ENCODE peak calls at places on chromosomes 4 and X, in seven cellular contexts. G is neural progenitor cell, F is mammary epithelial cell, X is HepG2, W is SK-N-MC, S is GM23248, Y is MM.1S. I is an unnamed sample.

GRCh38 chr4:176385601-176386000 is 65.8 kb downstream of the SPCS3 start:
- DNase-seq in G (no peak), F (no peak), X (no peak), W (no peak), S (no peak), Y (no peak), I (no peak)

GRCh38 chrX:148582353-148582752 is 81.9 kb downstream of the AFF2 start:
- DNase-seq in G (no peak), F (no peak), X (no peak), W (no peak), S (no peak), Y (no peak), I (no peak)

GRCh38 chr4:159981457-159981856 is 878.6 kb downstream of the RAPGEF2 start:
- DNase-seq in G (no peak), F (no peak), X (no peak), W (no peak), S (no peak), Y (no peak), I (no peak)

GRCh38 chrX:7270018-7270417 is 122.1 kb upstream of the PUDP start:
- DNase-seq in G (no peak), F (no peak), X (no peak), W (no peak), S (peak; percentile 58), Y (no peak), I (no peak)

GRCh38 chr4:52659016-52659721 is at the start of gene USP46:
- DNase-seq in G (peak; percentile 91), F (peak; percentile 70), X (peak; percentile 44), W (no peak), S (peak; percentile 90), Y (peak; percentile 73), I (peak; percentile 53)

GRCh38 chr4:188728359-188728758 is 589.1 kb downstream of the TRIML1 start:
- DNase-seq in G (no peak), F (no peak), X (no peak), W (no peak), S (no peak), Y (no peak), I (no peak)

GRCh38 chr4:48329976-48330375 is 11.4 kb upstream of the SLAIN2 start:
- DNase-seq in G (no peak), F (peak; percentile 68), X (no peak), W (no peak), S (peak; percentile 87), Y (no peak), I (no peak)

GRCh38 chrX:55867254-55867653 is 149.7 kb downstream of the RRAGB start:
- DNase-seq in G (no peak), F (peak; percentile 58), X (no peak), W (no peak), S (peak; percentile 29), Y (peak; percentile 94), I (no peak)

DNA sequence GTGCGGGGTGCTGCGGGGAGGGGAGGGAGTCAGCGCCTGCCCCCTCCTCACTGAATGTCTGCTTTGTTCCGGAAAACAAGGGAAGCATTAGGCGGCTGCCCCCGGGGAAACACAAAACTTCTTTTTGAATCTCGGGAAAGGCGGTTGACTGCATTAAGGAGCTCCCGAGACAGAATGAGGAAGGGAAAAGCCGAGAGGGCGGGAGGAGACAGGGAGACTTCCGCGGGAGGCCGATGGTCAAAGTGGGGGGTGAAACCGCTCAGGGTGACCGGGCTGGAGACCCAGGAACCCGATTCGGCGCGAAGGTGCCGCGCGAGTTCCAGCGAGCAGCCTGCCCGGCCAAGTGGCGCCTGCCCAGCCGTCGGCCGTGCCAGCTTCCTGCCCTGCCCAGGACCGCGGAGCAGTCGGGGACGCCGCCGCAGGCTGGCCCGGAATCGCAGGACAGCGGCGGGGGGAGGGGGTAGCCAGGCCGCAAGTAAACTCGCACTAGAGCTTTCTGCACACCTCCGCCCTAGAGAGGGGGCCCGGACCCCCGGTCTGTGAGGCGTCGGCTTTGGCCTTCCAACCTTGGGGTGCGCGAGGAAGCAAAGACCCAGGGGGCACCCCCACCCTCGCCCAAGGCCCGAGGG is 55.1 kb upstream of the BCOR start:
- DNase-seq in G (peak; percentile 62), F (no peak), X (no peak), W (no peak), S (peak; percentile 62), Y (no peak), I (no peak)
- H3K4me3 ChIP-seq in G (peak overlapping the region; percentile 54), F (peak overlapping the region; percentile 24), X (no peak overlapping the region), W (peak overlapping the region; percentile 77), S (peak overlapping the region; percentile 68), Y (peak overlapping the region; percentile 60), I (peak overlapping the region; percentile 30)

GRCh38 chr4:4861592-4862551 is 2.4 kb downstream of the MSX1 start:
- DNase-seq in G (peak; percentile 47), F (no peak), X (no peak), W (no peak), S (no peak), Y (no peak), I (no peak)
- TF ChIP-seq EZH2 in G (no peak), F (no peak), X (no peak), W (no peak), S (no peak), Y (no peak), I (no peak)

GRCh38 chr4:5019274-5019673 is at the start of gene CYTL1:
- DNase-seq in G (peak; percentile 37), F (no peak), X (no peak), W (no peak), S (no peak), Y (no peak), I (no peak)
- H3K4me3 ChIP-seq in G (peak within 1 kb of the TSS; percentile 14), F (no peak within 1 kb of the TSS), X (no peak within 1 kb of the TSS), W (no peak within 1 kb of the TSS), S (no peak within 1 kb of the TSS), Y (no peak within 1 kb of the TSS), I (no peak within 1 kb of the TSS)

DNA sequence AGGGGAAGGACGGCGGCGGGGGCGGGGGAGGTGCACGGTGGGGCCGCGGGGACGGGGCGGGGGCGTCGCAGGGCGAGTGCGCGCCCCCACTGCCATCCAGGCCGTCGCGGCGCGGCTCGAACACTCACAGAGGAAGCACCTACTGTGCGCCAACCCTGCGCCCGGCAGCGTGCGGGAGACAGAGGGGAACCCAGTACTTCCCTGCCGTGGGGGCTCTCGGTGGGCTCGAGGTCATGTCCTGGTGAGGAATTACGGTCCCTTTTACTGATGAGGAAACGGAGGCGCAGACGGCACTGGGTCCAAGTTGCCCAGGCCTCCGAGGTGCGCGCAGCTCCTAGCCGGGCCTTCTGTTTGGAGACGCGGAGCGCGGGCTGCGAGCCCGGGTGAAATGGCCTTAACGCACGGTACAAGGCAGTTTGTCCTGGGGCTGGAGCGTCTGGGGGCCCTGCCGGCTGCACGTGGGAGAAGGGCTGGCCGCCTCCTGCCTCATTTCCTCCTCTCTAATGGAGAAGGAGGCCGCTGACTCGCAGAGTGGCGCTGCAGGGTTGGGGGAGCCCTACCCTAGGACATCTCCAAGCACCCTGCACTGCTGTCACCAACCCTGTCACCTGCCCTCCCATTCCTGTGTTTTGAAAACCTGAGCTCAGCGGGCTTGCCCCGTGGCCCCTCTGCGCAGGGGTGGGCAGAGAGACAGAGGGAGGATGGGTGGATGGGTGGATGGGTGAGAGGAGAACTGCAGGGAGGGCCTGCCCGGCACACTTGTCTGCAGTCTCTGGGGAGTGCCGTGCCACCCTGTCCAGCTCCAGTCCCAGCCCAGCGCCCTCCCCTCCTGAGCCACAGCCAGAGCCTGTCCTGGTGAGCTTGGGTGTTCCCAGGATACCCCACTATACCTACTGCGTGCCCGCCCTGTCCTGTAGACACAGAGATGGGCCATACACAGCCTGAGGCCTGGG is 106.0 kb downstream of the ADRA2C start:
- DNase-seq in G (no peak), F (no peak), X (no peak), W (no peak), S (no peak), Y (no peak), I (no peak)
- TF ChIP-seq EZH2 in G (peak; percentile 77), F (no peak), X (no peak), W (no peak), S (no peak), Y (no peak), I (no peak)

GRCh38 chrX:138709886-138710285 is 1.6 kb downstream of the FGF13 start:
- DNase-seq in G (peak; percentile 36), F (no peak), X (no peak), W (no peak), S (no peak), Y (no peak), I (no peak)

GRCh38 chrX:138708268-138708667 is 3.2 kb downstream of the FGF13 start:
- DNase-seq in G (no peak), F (no peak), X (no peak), W (no peak), S (no peak), Y (no peak), I (no peak)

DNA sequence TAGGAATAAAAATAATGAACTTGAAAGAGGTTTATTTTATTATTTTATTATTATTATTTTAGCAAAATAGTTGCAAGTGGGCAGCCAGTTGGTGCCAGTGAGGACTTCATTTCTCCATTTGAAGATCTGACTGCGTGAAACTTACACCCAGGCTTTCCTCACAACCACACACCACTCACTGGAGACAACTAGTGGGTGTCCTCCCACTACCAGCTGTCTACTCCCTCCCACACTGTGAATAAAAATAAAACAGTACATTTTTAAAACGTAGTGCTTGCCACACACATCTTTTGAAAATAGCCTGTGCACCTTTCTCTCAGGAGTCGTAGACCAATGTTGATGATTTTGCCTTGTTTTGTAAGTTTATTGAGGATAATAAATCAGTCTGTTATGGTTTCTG is 7.4 kb downstream of the FGF13 start:
- DNase-seq in G (no peak), F (no peak), X (no peak), W (no peak), S (no peak), Y (no peak), I (no peak)
- H3K4me3 ChIP-seq in G (no peak overlapping the region), F (no peak overlapping the region), X (no peak overlapping the region), W (no peak overlapping the region), S (no peak overlapping the region), Y (no peak overlapping the region), I (no peak overlapping the region)

DNA sequence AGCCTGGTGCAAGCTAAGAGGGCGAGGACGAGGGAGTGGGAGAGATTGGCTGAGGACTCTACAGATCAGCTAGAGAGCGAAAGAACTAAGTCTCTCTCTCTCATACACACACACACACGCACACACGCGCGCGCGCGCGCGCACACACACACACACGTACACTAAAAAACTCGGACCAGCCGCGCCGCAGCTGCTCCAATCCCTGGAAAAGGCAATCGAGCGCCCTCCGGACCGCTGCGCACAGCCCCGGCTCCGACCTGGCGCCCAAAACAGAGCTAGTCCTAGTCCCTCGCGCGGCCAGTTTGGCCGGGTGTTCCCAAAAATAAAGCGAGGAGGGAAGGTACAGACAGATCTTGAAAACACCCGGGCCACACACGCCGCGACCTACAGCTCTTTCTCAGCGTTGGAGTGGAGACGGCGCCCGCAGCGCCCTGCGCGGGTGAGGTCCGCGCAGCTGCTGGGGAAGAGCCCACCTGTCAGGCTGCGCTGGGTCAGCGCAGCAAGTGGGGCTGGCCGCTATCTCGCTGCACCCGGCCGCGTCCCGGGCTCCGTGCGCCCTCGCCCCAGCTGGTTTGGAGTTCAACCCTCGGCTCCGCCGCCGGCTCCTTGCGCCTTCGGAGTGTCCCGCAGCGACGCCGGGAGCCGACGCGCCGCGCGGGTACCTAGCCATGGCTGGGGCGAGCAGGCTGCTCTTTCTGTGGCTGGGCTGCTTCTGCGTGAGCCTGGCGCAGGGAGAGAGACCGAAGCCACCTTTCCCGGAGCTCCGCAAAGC is at the start of gene BMP3:
- DNase-seq in G (peak; percentile 74), F (peak; percentile 25), X (no peak), W (no peak), S (peak; percentile 52), Y (no peak), I (no peak)
- TF ChIP-seq EZH2 in G (peak; percentile 81), F (peak; percentile 51), X (no peak), W (no peak), S (no peak), Y (no peak), I (no peak)

I was measured in DND-41.